ENCODE peak calls at places on chromosomes 6 and 20, in ten cellular contexts. G is right atrium auricular region; U is astrocyte; Z is OCI-LY7; M is foreskin fibroblast; A is fibroblast of pulmonary artery; H is H7; X is right cardiac atrium; J is CD4-positive, alpha-beta memory T cell; K is heart left ventricle. E is an unnamed sample.

GRCh38 chr6:89527634-89528033 is 94.7 kb downstream of the ANKRD6 start:
- DNase-seq in G (no peak), U (no peak), Z (no peak), M (no peak), A (no peak), H (no peak), X (no peak), J (peak), K (no peak), E (no peak)

GRCh38 chr6:65671922-65672321 is 35.1 kb downstream of the EYS start:
- DNase-seq in G (no peak), U (no peak), Z (no peak), M (no peak), A (no peak), H (no peak), X (no peak), J (no peak), K (no peak), E (no peak)

GRCh38 chr6:37990762-37991525 is 171.4 kb downstream of the ZFAND3 start:
- DNase-seq in G (no peak), U (peak), Z (no peak), M (peak), A (peak), H (no peak), X (no peak), J (no peak), K (peak), E (no peak)

GRCh38 chr6:109182590-109182989 is 87.3 kb downstream of the CEP57L1 start:
- DNase-seq in G (no peak), U (no peak), Z (no peak), M (no peak), A (no peak), H (no peak), X (no peak), J (no peak), K (no peak), E (no peak)

GRCh38 chr6:53483423-53484353 is 61.2 kb downstream of the GCLC start:
- DNase-seq in G (peak), U (no peak), Z (peak), M (peak), A (peak), H (no peak), X (peak), J (no peak), K (peak), E (no peak)

GRCh38 chr6:127083231-127084015 is 35.0 kb upstream of the RSPO3 start:
- DNase-seq in G (no peak), U (no peak), Z (no peak), M (no peak), A (no peak), H (no peak), X (no peak), J (no peak), K (no peak), E (no peak)

GRCh38 chr6:46491201-46491788 is at the start of gene RCAN2:
- DNase-seq in G (peak), U (no peak), Z (peak), M (peak), A (peak), H (peak), X (peak), J (peak), K (peak), E (peak)

GRCh38 chr6:27720607-27721580 is 191.3 kb downstream of the OR2B2 start:
- DNase-seq in G (no peak), U (peak), Z (no peak), M (peak), A (peak), H (peak), X (no peak), J (no peak), K (no peak), E (no peak)

GRCh38 chr6:131966443-131966842 is 15.3 kb upstream of the CCN2 start:
- DNase-seq in G (no peak), U (peak), Z (no peak), M (peak), A (no peak), H (no peak), X (no peak), J (no peak), K (no peak), E (no peak)

GRCh38 chr6:41935685-41936072 is 5.9 kb downstream of the CCND3 start:
- DNase-seq in G (no peak), U (no peak), Z (no peak), M (no peak), A (no peak), H (peak), X (no peak), J (no peak), K (no peak), E (no peak)

GRCh38 chr20:4134355-4134834 is 119.0 kb upstream of the RNF24 start:
- DNase-seq in G (peak), U (no peak), Z (no peak), M (no peak), A (no peak), H (no peak), X (no peak), J (no peak), K (no peak), E (peak)

GRCh38 chr6:4994741-4995140 is 9.1 kb downstream of the RPP40 start:
- DNase-seq in G (no peak), U (no peak), Z (no peak), M (no peak), A (no peak), H (no peak), X (no peak), J (no peak), K (no peak), E (no peak)

GRCh38 chr6:113065606-113066005 is 718.5 kb downstream of the RFPL4B start:
- DNase-seq in G (no peak), U (peak), Z (no peak), M (peak), A (peak), H (no peak), X (no peak), J (no peak), K (peak), E (no peak)

GRCh38 chr6:14968056-14968643 is 277.7 kb upstream of the JARID2 start:
- DNase-seq in G (no peak), U (no peak), Z (no peak), M (no peak), A (no peak), H (no peak), X (no peak), J (no peak), K (no peak), E (no peak)

GRCh38 chr6:7106752-7107577 is 796 bp upstream of the RREB1 start:
- DNase-seq in G (no peak), U (no peak), Z (peak), M (peak), A (no peak), H (peak), X (peak), J (peak), K (peak), E (no peak)

GRCh38 chr6:14417377-14417776 is 299.8 kb downstream of the CD83 start:
- DNase-seq in G (no peak), U (no peak), Z (no peak), M (no peak), A (no peak), H (no peak), X (no peak), J (no peak), K (no peak), E (no peak)

GRCh38 chr6:157644043-157644810 is 178.8 kb upstream of the SNX9 start:
- DNase-seq in G (no peak), U (no peak), Z (no peak), M (peak), A (peak), H (no peak), X (no peak), J (no peak), K (no peak), E (no peak)

GRCh38 chr20:58224097-58224496 is 4.4 kb downstream of the ANKRD60 start:
- DNase-seq in G (no peak), U (no peak), Z (no peak), M (no peak), A (no peak), H (no peak), X (no peak), J (no peak), K (no peak), E (no peak)

GRCh38 chr6:87100216-87100615 is 5.3 kb upstream of the CGA start:
- DNase-seq in G (no peak), U (no peak), Z (no peak), M (peak), A (no peak), H (no peak), X (no peak), J (no peak), K (no peak), E (no peak)

GRCh38 chr20:48536206-48536605 is 291.6 kb downstream of the PREX1 start:
- DNase-seq in G (no peak), U (no peak), Z (no peak), M (no peak), A (no peak), H (no peak), X (no peak), J (no peak), K (no peak), E (no peak)

GRCh38 chr6:27414996-27415395 is 26.4 kb downstream of the ZNF391 start:
- DNase-seq in G (no peak), U (no peak), Z (no peak), M (no peak), A (no peak), H (no peak), X (no peak), J (no peak), K (no peak), E (no peak)

GRCh38 chr6:1665214-1665613 is 55.5 kb downstream of the FOXC1 start:
- DNase-seq in G (no peak), U (no peak), Z (peak), M (no peak), A (no peak), H (no peak), X (no peak), J (no peak), K (no peak), E (no peak)

GRCh38 chr6:35764238-35764896 is 12.0 kb upstream of the CLPSL2 start:
- DNase-seq in G (no peak), U (no peak), Z (no peak), M (no peak), A (no peak), H (peak), X (no peak), J (no peak), K (no peak), E (no peak)

GRCh38 chr6:27553123-27553904 is 80.4 kb upstream of the ZNF184 start:
- DNase-seq in G (no peak), U (peak), Z (peak), M (peak), A (peak), H (peak), X (no peak), J (no peak), K (no peak), E (no peak)

GRCh38 chr6:31083742-31084354 is 28.5 kb downstream of the C6orf15 start:
- DNase-seq in G (no peak), U (peak), Z (peak), M (peak), A (peak), H (peak), X (peak), J (peak), K (peak), E (no peak)

GRCh38 chr6:102994866-102995265 is 1601.4 kb downstream of the GRIK2 start:
- DNase-seq in G (no peak), U (no peak), Z (no peak), M (no peak), A (no peak), H (no peak), X (no peak), J (no peak), K (no peak), E (no peak)

GRCh38 chr6:89689732-89690131 is 51.2 kb upstream of the LYRM2 start:
- DNase-seq in G (no peak), U (no peak), Z (no peak), M (no peak), A (no peak), H (peak), X (no peak), J (no peak), K (no peak), E (no peak)

GRCh38 chr20:8509809-8510208 is 377.7 kb downstream of the PLCB1 start:
- DNase-seq in G (no peak), U (peak), Z (no peak), M (no peak), A (peak), H (no peak), X (no peak), J (no peak), K (no peak), E (no peak)

GRCh38 chr6:7042654-7043545 is 64.9 kb upstream of the RREB1 start:
- DNase-seq in G (no peak), U (no peak), Z (no peak), M (peak), A (no peak), H (no peak), X (no peak), J (no peak), K (no peak), E (no peak)

GRCh38 chr6:141265748-141266647 is 866.7 kb upstream of the GJE1 start:
- DNase-seq in G (no peak), U (peak), Z (no peak), M (peak), A (no peak), H (no peak), X (no peak), J (no peak), K (no peak), E (no peak)

GRCh38 chr6:1110164-1110563 is 201.7 kb upstream of the FOXQ1 start:
- DNase-seq in G (no peak), U (no peak), Z (no peak), M (peak), A (no peak), H (no peak), X (no peak), J (no peak), K (no peak), E (no peak)

GRCh38 chr6:6712979-6713514 is 124.5 kb downstream of the LY86 start:
- DNase-seq in G (no peak), U (no peak), Z (no peak), M (peak), A (no peak), H (no peak), X (peak), J (no peak), K (no peak), E (no peak)

GRCh38 chr6:296151-297122 is 4.2 kb downstream of the DUSP22 start:
- DNase-seq in G (peak), U (no peak), Z (peak), M (peak), A (peak), H (no peak), X (no peak), J (no peak), K (peak), E (no peak)

GRCh38 chr6:105601541-105602174 is 198.8 kb upstream of the PREP start:
- DNase-seq in G (peak), U (peak), Z (peak), M (peak), A (peak), H (no peak), X (peak), J (peak), K (peak), E (peak)

GRCh38 chr6:158879180-158879579 is 60.0 kb upstream of the EZR start:
- DNase-seq in G (no peak), U (peak), Z (no peak), M (peak), A (no peak), H (no peak), X (no peak), J (no peak), K (no peak), E (no peak)

GRCh38 chr6:81126150-81126549 is 626.3 kb downstream of the TENT5A start:
- DNase-seq in G (no peak), U (peak), Z (no peak), M (peak), A (peak), H (no peak), X (no peak), J (no peak), K (no peak), E (no peak)
- H3K4me3 ChIP-seq in G (no peak), U (no peak), Z (no peak), M (peak), A (no peak), H (no peak), X (no peak), J (no peak), K (no peak), E (no peak)

DNA sequence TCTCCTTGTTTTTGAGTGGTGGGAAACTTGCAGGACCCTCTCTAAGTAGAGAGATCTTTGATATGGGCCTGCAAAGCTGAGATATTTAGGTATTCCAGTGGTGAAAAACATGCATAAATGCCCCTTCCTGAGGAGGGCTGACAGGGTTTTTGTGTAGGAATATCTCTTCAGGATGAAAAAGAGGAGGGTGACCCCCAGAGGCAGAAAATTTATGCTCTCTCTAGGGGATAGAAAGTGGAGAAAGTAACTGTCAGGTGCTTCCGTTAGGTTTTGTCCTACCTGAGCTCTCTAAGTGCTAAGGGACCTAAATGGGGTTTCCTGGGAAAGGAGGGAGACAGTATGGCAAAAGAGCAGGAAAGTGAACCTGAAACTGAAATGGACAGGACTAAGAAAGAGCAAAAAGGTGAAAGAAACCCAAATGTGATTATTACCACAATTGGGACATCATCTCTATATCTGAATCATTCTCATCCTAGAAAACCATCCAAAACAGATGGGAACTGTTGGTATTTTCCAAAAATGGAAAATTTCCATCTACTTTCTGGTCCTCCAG is 2.0 kb downstream of the COL19A1 start:
- DNase-seq in G (no peak), U (no peak), Z (no peak), M (no peak), A (no peak), H (peak), X (no peak), J (no peak), K (no peak), E (no peak)
- H3K4me3 ChIP-seq in G (no peak), U (no peak), Z (no peak), M (no peak), A (no peak), H (no peak), X (peak), J (no peak), K (no peak), E (no peak)

GRCh38 chr20:46704714-46705377 is 4.6 kb upstream of the SLC2A10 start:
- DNase-seq in G (no peak), U (no peak), Z (no peak), M (peak), A (no peak), H (no peak), X (no peak), J (no peak), K (no peak), E (no peak)
- H3K4me3 ChIP-seq in G (no peak), U (no peak), Z (no peak), M (no peak), A (no peak), H (no peak), X (no peak), J (no peak), K (no peak), E (no peak)

GRCh38 chr20:47355489-47356219 is 845 bp downstream of the ZMYND8 start:
- DNase-seq in G (no peak), U (no peak), Z (peak), M (peak), A (peak), H (no peak), X (no peak), J (no peak), K (no peak), E (no peak)
- H3K4me3 ChIP-seq in G (peak), U (peak), Z (peak), M (peak), A (peak), H (peak), X (peak), J (peak), K (no peak), E (no peak)

GRCh38 chr6:43178951-43179830 is 2.8 kb upstream of the CUL9 start:
- DNase-seq in G (no peak), U (no peak), Z (no peak), M (no peak), A (no peak), H (peak), X (no peak), J (no peak), K (no peak), E (no peak)

GRCh38 chr6:43181621-43181941 is 415 bp upstream of the CUL9 start:
- DNase-seq in G (no peak), U (no peak), Z (no peak), M (no peak), A (no peak), H (no peak), X (no peak), J (no peak), K (no peak), E (no peak)

GRCh38 chr6:43180058-43180457 is 1.9 kb upstream of the CUL9 start:
- DNase-seq in G (no peak), U (no peak), Z (no peak), M (no peak), A (no peak), H (peak), X (no peak), J (no peak), K (no peak), E (no peak)

GRCh38 chr6:43181942-43182860 is at the start of gene CUL9:
- DNase-seq in G (peak), U (peak), Z (peak), M (peak), A (peak), H (peak), X (peak), J (peak), K (peak), E (peak)

DNA sequence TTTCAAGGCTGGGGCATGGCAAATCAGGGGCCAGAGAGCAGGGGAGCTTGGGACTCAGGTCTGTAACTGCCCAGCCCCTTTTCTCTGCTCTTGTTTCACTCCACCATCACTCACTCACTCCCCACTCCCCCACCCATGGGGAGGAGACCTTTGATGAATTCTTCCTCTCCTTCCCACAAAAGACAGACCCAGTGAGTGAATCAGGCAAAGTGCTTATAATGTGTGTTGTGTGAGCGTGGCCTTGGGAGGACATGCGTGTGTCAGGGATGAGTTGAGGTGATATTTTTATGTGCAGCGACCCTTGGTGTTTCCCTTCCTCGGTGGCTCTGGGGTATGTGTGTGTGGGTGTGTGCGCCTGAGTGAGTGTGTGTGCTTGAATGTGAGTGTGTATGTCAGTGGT is 1.0 kb upstream of the CUL9 start:
- DNase-seq in G (no peak), U (peak), Z (no peak), M (peak), A (no peak), H (peak), X (no peak), J (no peak), K (no peak), E (no peak)
- H3K4me3 ChIP-seq in G (no peak), U (no peak), Z (no peak), M (no peak), A (no peak), H (no peak), X (no peak), J (no peak), K (no peak), E (no peak)

GRCh38 chr6:56839533-56840183 is 115.2 kb upstream of the BEND6 start:
- DNase-seq in G (no peak), U (no peak), Z (no peak), M (no peak), A (no peak), H (no peak), X (no peak), J (no peak), K (no peak), E (no peak)
- H3K4me3 ChIP-seq in G (no peak), U (no peak), Z (no peak), M (no peak), A (no peak), H (no peak), X (peak), J (no peak), K (no peak), E (no peak)

DNA sequence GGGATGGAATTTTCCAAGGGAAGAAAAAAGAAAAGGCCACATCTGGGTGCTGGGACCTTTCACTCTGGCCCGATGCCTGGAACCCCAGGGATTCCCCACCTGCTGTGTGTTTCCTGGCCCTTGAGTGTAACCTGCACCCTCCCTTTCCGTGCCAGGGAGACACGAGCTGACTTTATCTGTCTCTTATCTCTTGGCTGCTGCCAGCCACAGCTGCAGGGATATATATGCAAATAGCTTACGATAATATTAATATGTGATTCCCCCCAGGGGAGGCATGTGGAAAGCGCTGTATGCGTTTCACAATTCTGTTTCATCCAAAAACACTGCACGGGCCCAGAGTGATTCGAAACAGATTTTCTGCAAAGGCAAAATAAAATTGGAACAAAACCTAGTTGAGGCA is 1.5 kb downstream of the RIPOR3 start:
- DNase-seq in G (no peak), U (no peak), Z (no peak), M (peak), A (peak), H (no peak), X (no peak), J (no peak), K (no peak), E (no peak)
- H3K4me3 ChIP-seq in G (peak), U (no peak), Z (no peak), M (peak), A (peak), H (no peak), X (peak), J (no peak), K (no peak), E (no peak)

DNA sequence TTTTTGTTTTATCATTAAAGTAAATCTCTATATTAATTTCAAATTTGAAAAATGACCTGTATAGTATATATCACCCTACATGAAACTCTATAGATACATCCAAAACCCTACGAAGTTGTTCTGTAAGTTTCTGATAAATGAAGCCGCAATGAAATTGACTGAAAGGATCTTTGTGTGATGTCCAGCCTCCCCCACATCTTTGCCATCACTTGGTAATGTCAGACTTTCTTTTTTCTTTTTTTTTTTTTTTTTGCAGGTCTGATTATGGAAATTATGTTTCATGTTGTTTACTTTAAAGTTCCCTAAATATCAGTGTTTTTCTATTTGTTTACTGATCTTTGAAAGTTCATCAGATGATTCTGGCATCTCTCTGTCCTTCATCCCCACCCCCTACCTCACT is 155.6 kb upstream of the CDH4 start:
- DNase-seq in G (no peak), U (no peak), Z (no peak), M (no peak), A (no peak), H (no peak), X (no peak), J (no peak), K (no peak), E (no peak)
- H3K4me3 ChIP-seq in G (no peak), U (no peak), Z (no peak), M (no peak), A (no peak), H (no peak), X (no peak), J (no peak), K (no peak), E (no peak)